ENCODE peak calls at places on chromosomes 11 and 22, in five cellular contexts. N, D, Y, F and J are unnamed samples.

GRCh38 chr11:42819126-42819525 is 492.7 kb upstream of the API5 start:
- DNase-seq in N (no peak), D (no peak), Y (no peak), F (no peak), J (no peak)

GRCh38 chr11:133082453-133082781 is 449.9 kb downstream of the OPCML start:
- DNase-seq in N (no peak), D (peak), Y (peak), F (no peak), J (no peak)

GRCh38 chr22:45218974-45219373 is 21.7 kb downstream of the KIAA0930 start:
- DNase-seq in N (peak), D (no peak), Y (no peak), F (peak), J (peak)

GRCh38 chr11:2213384-2213842 is 41.8 kb upstream of the TH start:
- DNase-seq in N (no peak), D (no peak), Y (peak), F (no peak), J (no peak)

GRCh38 chr11:99505831-99506230 is 485.1 kb downstream of the CNTN5 start:
- DNase-seq in N (no peak), D (no peak), Y (no peak), F (no peak), J (no peak)

GRCh38 chr11:116558504-116559252 is 214.1 kb downstream of the BUD13 start:
- DNase-seq in N (no peak), D (peak), Y (no peak), F (no peak), J (no peak)

GRCh38 chr11:88410056-88410455 is 72.5 kb upstream of the CTSC start:
- DNase-seq in N (no peak), D (no peak), Y (no peak), F (no peak), J (no peak)

GRCh38 chr22:50299724-50300619 is 7.5 kb downstream of the PLXNB2 start:
- DNase-seq in N (no peak), D (no peak), Y (no peak), F (no peak), J (no peak)

GRCh38 chr11:10366568-10367331 is 61.9 kb downstream of the ADM start:
- DNase-seq in N (peak), D (peak), Y (peak), F (peak), J (peak)

GRCh38 chr11:48165426-48165825 is 51.2 kb upstream of the OR4B1 start:
- DNase-seq in N (no peak), D (no peak), Y (no peak), F (no peak), J (no peak)

GRCh38 chr11:99019676-99020075 is 1.1 kb upstream of the CNTN5 start:
- DNase-seq in N (no peak), D (no peak), Y (no peak), F (no peak), J (peak)

GRCh38 chr11:78380615-78381029 is 37.0 kb downstream of the GAB2 start:
- DNase-seq in N (no peak), D (peak), Y (no peak), F (no peak), J (no peak)

GRCh38 chr11:16081756-16082531 is 274.4 kb downstream of the SOX6 start:
- DNase-seq in N (peak), D (no peak), Y (no peak), F (no peak), J (peak)

GRCh38 chr11:60303661-60304060 is 23.2 kb downstream of the MS4A4A start:
- DNase-seq in N (no peak), D (peak), Y (no peak), F (no peak), J (no peak)

GRCh38 chr11:128465946-128466688 is 121.2 kb downstream of the ETS1 start:
- DNase-seq in N (no peak), D (no peak), Y (no peak), F (no peak), J (no peak)

GRCh38 chr11:94897330-94897768 is 76.0 kb downstream of the CWC15 start:
- DNase-seq in N (peak), D (peak), Y (no peak), F (peak), J (peak)

GRCh38 chr11:34784318-34784841 is 131.8 kb downstream of the APIP start:
- DNase-seq in N (no peak), D (no peak), Y (no peak), F (no peak), J (no peak)

GRCh38 chr11:92340839-92341238 is 116.2 kb downstream of the FAT3 start:
- DNase-seq in N (no peak), D (peak), Y (no peak), F (no peak), J (no peak)

GRCh38 chr11:11291432-11292015 is 61.5 kb downstream of the CSNK2A3 start:
- DNase-seq in N (no peak), D (no peak), Y (no peak), F (no peak), J (no peak)

GRCh38 chr11:8403310-8403709 is 139.6 kb upstream of the LMO1 start:
- DNase-seq in N (no peak), D (peak), Y (no peak), F (no peak), J (no peak)

GRCh38 chr11:95042906-95043305 is 6.3 kb upstream of the KDM4F start:
- DNase-seq in N (no peak), D (no peak), Y (no peak), F (no peak), J (no peak)

GRCh38 chr22:48353116-48353947 is 1474.3 kb downstream of the BRD1 start:
- DNase-seq in N (no peak), D (peak), Y (no peak), F (no peak), J (no peak)

GRCh38 chr11:108405706-108406105 is 61.6 kb downstream of the C11orf65 start:
- DNase-seq in N (no peak), D (peak), Y (no peak), F (peak), J (no peak)

GRCh38 chr11:78672850-78673641 is 98.4 kb upstream of the NARS2 start:
- DNase-seq in N (no peak), D (no peak), Y (no peak), F (no peak), J (no peak)

GRCh38 chr22:39718206-39718605 is 147.7 kb downstream of the CACNA1I start:
- DNase-seq in N (no peak), D (no peak), Y (no peak), F (no peak), J (no peak)

GRCh38 chr11:124646148-124646547 is 23.5 kb downstream of the TBRG1 start:
- DNase-seq in N (no peak), D (no peak), Y (no peak), F (no peak), J (no peak)

GRCh38 chr11:126607374-126607773 is 251.9 kb downstream of the ST3GAL4 start:
- DNase-seq in N (peak), D (peak), Y (no peak), F (peak), J (peak)

GRCh38 chr22:34579519-34579918 is 486.4 kb upstream of the ISX start:
- DNase-seq in N (no peak), D (no peak), Y (no peak), F (no peak), J (no peak)

GRCh38 chr11:63573881-63574855 is 11.0 kb upstream of the PLAAT2 start:
- DNase-seq in N (peak), D (peak), Y (peak), F (no peak), J (peak)